ENCODE peak calls at places on chromosomes 4 and X, in eight cellular contexts. Q is HCT116, O is adrenal gland, N is psoas muscle, J is WERI-Rb-1, A is heart right ventricle, X is uterus, R is cardiac muscle cell. Y is an unnamed sample. For H3K27me3, the result is how much of the 10 kb centered on the place peaks cover.

GRCh38 chr4:133147922-133148689 is 988 bp upstream of the PCDH10 start:
- DNase-seq in R (peak), A (no peak), O (no peak), Q (no peak), J (peak), X (peak), N (peak), Y (no peak)

GRCh38 chrX:20350598-20350997 is 83.9 kb upstream of the RPS6KA3 start:
- DNase-seq in N (no peak), O (no peak), X (no peak), J (no peak), Q (no peak), R (no peak), A (no peak), Y (no peak)

GRCh38 chrX:40040686-40041461 is 56.9 kb downstream of the BCOR start:
- DNase-seq in A (no peak), Q (no peak), R (peak), X (no peak), O (no peak), N (no peak), J (no peak), Y (no peak)

GRCh38 chrX:149910178-149910695 is 19.1 kb upstream of the HSFX4 start:
- DNase-seq in J (no peak), N (peak), X (no peak), O (no peak), A (no peak), Q (no peak), R (no peak), Y (no peak)

GRCh38 chrX:135112096-135112729 is 8.1 kb downstream of the ETDB start:
- DNase-seq in A (no peak), J (peak), X (no peak), R (peak), Q (peak), O (no peak), N (no peak), Y (no peak)

GRCh38 chrX:53294024-53294648 is 12.8 kb upstream of the IQSEC2 start:
- DNase-seq in R (peak), O (no peak), Q (no peak), A (no peak), J (no peak), N (no peak), X (no peak), Y (no peak)

GRCh38 chr4:93829531-93830089 is 1.1 kb downstream of the ATOH1 start:
- DNase-seq in N (no peak), R (no peak), A (no peak), X (no peak), O (no peak), J (no peak), Q (no peak), Y (no peak)

GRCh38 chr4:14906805-14907204 is 95.5 kb upstream of the CPEB2 start:
- DNase-seq in Q (no peak), A (no peak), X (no peak), J (no peak), R (no peak), O (no peak), N (no peak), Y (no peak)

GRCh38 chr4:150069361-150069760 is 8.9 kb upstream of the DCLK2 start:
- DNase-seq in Q (no peak), R (no peak), O (no peak), X (no peak), N (no peak), J (no peak), A (no peak), Y (no peak)

GRCh38 chr4:107987916-107988762 is 1.6 kb upstream of the HADH start:
- DNase-seq in X (no peak), O (no peak), J (no peak), Q (no peak), N (no peak), A (no peak), R (no peak), Y (no peak)

GRCh38 chrX:131779313-131779712 is 235.4 kb downstream of the OR13H1 start:
- DNase-seq in R (no peak), N (no peak), X (no peak), Q (no peak), O (no peak), J (no peak), A (no peak), Y (no peak)

GRCh38 chrX:13761606-13762005 is 27.1 kb downstream of the OFD1 start:
- DNase-seq in A (no peak), X (no peak), N (no peak), R (peak), Q (no peak), O (no peak), J (no peak), Y (no peak)

GRCh38 chr4:84389406-84389805 is 109.7 kb downstream of the NKX6-1 start:
- DNase-seq in X (no peak), N (no peak), A (no peak), J (no peak), Q (no peak), O (no peak), R (no peak), Y (no peak)

DNA sequence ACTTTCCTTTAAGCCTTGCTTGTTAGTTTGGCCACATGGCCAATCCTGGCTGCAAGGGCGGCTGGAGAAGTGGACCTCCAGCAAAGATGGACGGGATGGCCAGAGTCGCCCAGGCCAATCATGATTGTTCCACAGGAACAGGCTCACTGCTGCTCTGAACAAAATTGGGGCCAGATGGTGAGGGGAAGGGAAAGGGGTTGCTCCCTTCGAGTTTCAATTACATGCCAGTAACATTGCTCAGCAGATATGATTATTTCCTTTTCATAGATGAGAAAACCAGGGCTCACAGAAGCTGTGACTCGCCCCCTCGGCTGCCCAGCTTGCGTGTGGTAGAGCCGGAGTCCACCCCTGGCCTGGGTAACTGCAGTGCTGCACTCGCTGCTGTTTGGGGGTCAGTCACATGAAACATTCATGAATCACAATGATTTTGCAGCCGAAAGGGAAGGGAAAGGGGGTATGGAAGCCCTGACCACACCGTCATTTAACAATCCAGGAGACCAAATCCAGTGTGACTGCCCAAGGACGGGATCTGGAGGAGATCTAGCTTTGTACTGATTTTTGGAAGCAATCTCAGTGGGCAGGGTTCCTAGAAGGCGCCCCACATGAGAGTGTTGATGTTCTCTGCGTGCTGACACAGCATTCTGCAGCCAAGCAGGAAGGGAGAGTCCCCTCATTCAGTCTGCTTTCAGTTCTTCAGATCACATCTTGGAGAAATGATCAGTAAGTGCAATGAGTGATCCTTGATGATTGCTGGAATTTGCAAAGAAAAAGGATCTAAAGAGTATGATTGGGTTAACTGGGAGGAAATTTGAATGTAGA is 77.3 kb upstream of the MSX1 start:
- DNase-seq in X (no peak), N (no peak), A (no peak), Q (no peak), O (no peak), R (peak), J (no peak), Y (no peak)
- H3K27ac ChIP-seq in X (peak), N (no peak), A (no peak), Q (no peak), O (no peak), R (no peak), J (no peak), Y (no peak)

DNA sequence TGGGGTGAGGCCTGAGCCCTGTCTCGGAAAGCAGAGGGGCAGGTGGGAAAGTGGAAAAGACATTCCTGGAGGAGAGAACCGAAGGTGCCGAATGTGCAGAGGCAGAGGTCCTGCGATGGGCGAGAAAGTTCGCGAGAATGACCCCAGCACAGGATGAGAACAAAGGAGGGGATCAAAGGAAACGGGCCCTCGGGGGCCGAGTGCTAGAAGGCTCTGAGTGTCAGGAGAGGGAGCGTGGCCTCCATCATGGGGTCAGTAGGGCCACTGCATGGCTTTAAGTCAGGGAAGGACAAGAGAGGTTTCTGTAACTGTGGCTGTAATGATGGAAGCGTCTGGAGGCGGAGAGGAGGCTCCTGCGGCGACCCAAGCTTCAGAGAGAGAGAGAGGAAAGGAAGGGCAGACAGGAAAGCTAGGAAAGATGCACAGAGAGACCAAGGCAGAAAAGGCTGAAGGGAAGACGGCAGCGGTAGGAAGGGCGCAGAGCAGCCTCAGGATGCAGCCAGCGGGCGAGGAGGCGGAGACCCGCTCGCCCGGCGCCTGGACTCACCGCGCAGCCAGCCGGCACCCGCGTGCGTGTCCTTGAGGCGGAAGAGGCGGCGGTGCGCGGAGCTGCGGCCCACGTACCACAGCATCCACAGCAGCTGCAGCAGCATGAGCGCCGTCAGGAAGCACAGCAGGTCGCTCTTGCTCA is 669 bp downstream of the OTOP1 start:
- DNase-seq in X (no peak), O (no peak), N (no peak), J (peak), R (peak), A (no peak), Q (no peak), Y (no peak)
- H3K27me3 ChIP-seq in X (under half), O (under half), N (under half), J (under half), R (half or more), A (half or more), Q (under half), Y (under half)

GRCh38 chr4:6893449-6894085 is 16.1 kb upstream of the TBC1D14 start:
- DNase-seq in Q (no peak), R (no peak), J (no peak), A (no peak), N (no peak), X (no peak), O (no peak), Y (no peak)

GRCh38 chr4:6894086-6894478 is 15.5 kb upstream of the TBC1D14 start:
- DNase-seq in J (no peak), N (no peak), O (no peak), Q (no peak), X (no peak), A (no peak), R (no peak), Y (no peak)

GRCh38 chr4:6892909-6893202 is 16.8 kb upstream of the TBC1D14 start:
- DNase-seq in N (no peak), R (no peak), Q (no peak), J (no peak), X (no peak), A (no peak), O (no peak), Y (no peak)

GRCh38 chr4:6891436-6892170 is 18.0 kb upstream of the TBC1D14 start:
- DNase-seq in Q (no peak), N (no peak), O (no peak), X (no peak), R (peak), A (no peak), J (no peak), Y (no peak)

GRCh38 chr4:6892190-6892908 is 17.3 kb upstream of the TBC1D14 start:
- DNase-seq in R (peak), J (peak), N (peak), X (no peak), O (peak), A (peak), Q (no peak), Y (no peak)
- TF ChIP-seq CTCF in R (peak), J (peak), N (no peak), X (no peak), O (peak), A (peak), Q (no peak), Y (no peak)

GRCh38 chrX:46961574-46962279 is 49.5 kb downstream of the JADE3 start:
- DNase-seq in N (no peak), J (peak), O (no peak), Q (no peak), A (no peak), X (no peak), R (no peak), Y (peak)
- H3K27ac ChIP-seq in N (no peak), J (no peak), O (no peak), Q (no peak), A (no peak), X (peak), R (no peak), Y (no peak)

GRCh38 chrX:136210806-136211205 is 40.4 kb downstream of the MAP7D3 start:
- DNase-seq in R (peak), O (no peak), A (peak), Q (no peak), N (peak), X (no peak), J (no peak), Y (no peak)
- H3K27me3 ChIP-seq in R (under half), O (under half), A (under half), Q (under half), N (under half), X (under half), J (under half), Y (under half)

DNA sequence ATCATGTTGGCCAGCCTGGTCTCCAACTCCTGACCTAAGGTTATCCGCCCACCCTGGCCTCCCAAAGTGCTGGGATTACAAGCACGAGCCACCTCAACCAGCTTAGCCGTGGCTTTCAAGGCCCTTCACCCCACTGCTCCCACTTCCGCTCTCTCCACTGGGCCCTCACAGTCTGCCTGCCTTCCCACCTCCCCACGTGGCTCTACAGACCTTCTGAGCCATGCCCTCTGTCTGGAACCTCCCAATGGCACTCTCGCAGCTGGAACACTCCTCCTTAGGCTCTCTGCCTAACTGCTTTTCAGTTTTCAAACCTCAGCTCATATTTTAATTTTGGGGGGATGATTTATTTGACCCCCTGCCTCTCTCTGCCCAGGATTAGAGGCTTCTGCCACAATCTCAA is 59.3 kb upstream of the SH3RF1 start:
- DNase-seq in J (no peak), Q (no peak), A (no peak), O (no peak), X (no peak), R (no peak), N (no peak), Y (no peak)
- TF ChIP-seq CTCF in J (no peak), Q (no peak), A (no peak), O (no peak), X (no peak), R (no peak), N (no peak), Y (no peak)

DNA sequence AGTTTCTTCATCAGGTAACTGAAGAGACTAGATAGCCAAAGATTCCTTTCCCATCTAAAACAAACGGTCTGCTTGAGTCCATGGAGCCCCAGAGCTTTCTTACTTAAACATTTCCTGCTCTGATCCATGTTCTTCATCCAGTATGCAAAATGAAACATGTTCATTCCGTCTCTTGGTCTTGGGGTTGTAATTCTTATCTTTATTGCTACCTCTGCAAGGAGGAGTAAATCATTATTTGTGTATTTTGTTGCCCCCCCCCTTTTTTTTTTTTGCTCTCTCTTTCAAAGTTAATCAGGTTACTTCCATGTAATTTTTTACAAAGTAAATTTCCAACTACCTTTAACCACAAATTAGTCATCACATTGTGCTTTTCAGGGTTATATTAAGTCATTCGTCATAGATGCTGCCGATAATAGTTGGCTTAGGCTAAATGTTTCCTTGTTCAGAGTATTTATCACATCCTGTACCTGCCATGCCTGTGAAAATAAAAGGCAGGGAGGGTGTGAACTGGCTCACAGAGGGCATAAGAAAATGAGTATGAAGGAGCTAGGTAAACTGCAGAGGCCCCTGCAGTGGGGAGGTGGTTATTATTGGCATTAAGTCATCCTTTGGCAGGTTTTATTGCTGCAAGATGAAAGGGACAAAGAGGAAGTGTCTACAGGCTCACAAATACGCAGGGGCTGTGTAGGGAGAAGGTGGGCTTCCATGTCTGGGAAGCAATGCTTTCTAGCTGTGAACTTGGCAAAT is 76.7 kb upstream of the HS3ST1 start:
- DNase-seq in N (no peak), J (no peak), Q (peak), R (peak), O (peak), A (no peak), X (no peak), Y (no peak)
- H3K27ac ChIP-seq in N (no peak), J (no peak), Q (peak), R (no peak), O (no peak), A (peak), X (no peak), Y (no peak)

GRCh38 chr4:169846396-169846795 is 88.7 kb upstream of the HPF1 start:
- DNase-seq in R (no peak), Q (no peak), N (no peak), X (no peak), A (no peak), O (no peak), J (no peak), Y (no peak)
- H3K27me3 ChIP-seq in R (under half), Q (under half), N (under half), X (under half), A (under half), O (under half), J (under half), Y (under half)